ENCODE peak calls at places on chromosomes 13 and 19, in six cellular contexts. O, I, Y, S, W and C are unnamed samples.

GRCh38 chr13:41075034-41075433 is 13.7 kb downstream of the WBP4 start:
- DNase-seq in O (peak; percentile 20), W (no peak), I (no peak), S (peak; percentile 51), Y (no peak), C (no peak)

GRCh38 chr13:61728468-61728867 is 312.8 kb upstream of the PCDH20 start:
- DNase-seq in W (no peak), I (no peak), Y (no peak), S (peak; percentile 3), O (no peak), C (no peak)

GRCh38 chr19:18063463-18063862 is 23.3 kb downstream of the IL12RB1 start:
- DNase-seq in O (peak; percentile 36), W (no peak), I (no peak), Y (no peak), S (no peak), C (no peak)

GRCh38 chr13:32660227-32660626 is 74.0 kb downstream of the PDS5B start:
- DNase-seq in W (no peak), O (no peak), Y (no peak), S (no peak), I (no peak), C (peak; percentile 77)

GRCh38 chr19:18502633-18503294 is 19.1 kb downstream of the ELL start:
- DNase-seq in S (no peak), Y (no peak), W (peak; percentile 36), I (peak; percentile 73), O (no peak), C (no peak)

GRCh38 chr19:38012944-38013343 is 105.9 kb downstream of the SIPA1L3 start:
- DNase-seq in O (no peak), I (no peak), W (no peak), S (no peak), Y (no peak), C (no peak)

GRCh38 chr19:30691767-30692516 is 319.8 kb downstream of the ZNF536 start:
- DNase-seq in I (peak; percentile 49), S (no peak), W (no peak), Y (no peak), O (no peak), C (no peak)

GRCh38 chr13:51494151-51494550 is 41.3 kb upstream of the INTS6 start:
- DNase-seq in Y (no peak), W (no peak), I (no peak), O (no peak), S (no peak), C (no peak)

GRCh38 chr13:24684600-24684998 is 4.4 kb downstream of the ATP12A start:
- DNase-seq in O (no peak), Y (no peak), W (no peak), S (no peak), I (no peak), C (no peak)

GRCh38 chr19:51978882-51979281 is 7.8 kb downstream of the ZNF350 start:
- DNase-seq in S (no peak), W (no peak), I (no peak), O (no peak), Y (no peak), C (no peak)

GRCh38 chr13:66069570-66069969 is 1160.6 kb downstream of the PCDH9 start:
- DNase-seq in W (no peak), I (no peak), Y (no peak), O (peak; percentile 6), S (no peak), C (no peak)

GRCh38 chr19:58305932-58306323 is 751 bp downstream of the ERVK3-1 start:
- DNase-seq in Y (no peak), I (no peak), S (no peak), W (no peak), O (no peak), C (no peak)

GRCh38 chr13:114104626-114105350 is 27.6 kb downstream of the RASA3 start:
- DNase-seq in Y (no peak), O (no peak), S (no peak), W (no peak), I (peak; percentile 53), C (no peak)

GRCh38 chr13:91922969-91923592 is 524.7 kb downstream of the GPC5 start:
- DNase-seq in I (no peak), Y (no peak), S (no peak), W (no peak), O (no peak), C (no peak)

GRCh38 chr19:10238172-10238783 is 7.1 kb upstream of the S1PR2 start:
- DNase-seq in O (no peak), I (peak; percentile 53), Y (no peak), W (no peak), S (no peak), C (peak; percentile 31)

GRCh38 chr19:15469513-15470297 is 5.4 kb upstream of the RASAL3 start:
- DNase-seq in I (peak; percentile 86), W (no peak), O (no peak), Y (no peak), S (no peak), C (no peak)

GRCh38 chr19:40810160-40810559 is 11.2 kb downstream of the EGLN2 start:
- DNase-seq in O (peak; percentile 13), I (no peak), W (no peak), S (no peak), Y (no peak), C (no peak)

GRCh38 chr13:113598081-113598410 is 13.5 kb downstream of the TFDP1 start:
- DNase-seq in Y (no peak), S (no peak), I (no peak), O (no peak), W (no peak), C (no peak)

GRCh38 chr13:112062619-112063308 is 4.2 kb upstream of the SOX1 start:
- DNase-seq in Y (no peak), I (peak; percentile 82), O (peak; percentile 17), W (no peak), S (no peak), C (no peak)

GRCh38 chr13:113650275-113650674 is 7.7 kb downstream of the ATP4B start:
- DNase-seq in O (no peak), S (no peak), I (peak; percentile 80), W (no peak), Y (no peak), C (peak; percentile 25)

GRCh38 chr13:111789011-111789410 is 277.9 kb upstream of the SOX1 start:
- DNase-seq in Y (no peak), O (no peak), W (no peak), S (no peak), I (peak; percentile 8), C (no peak)

GRCh38 chr19:54883228-54883627 is 9.2 kb downstream of the FCAR start:
- DNase-seq in S (no peak), Y (no peak), I (no peak), O (no peak), W (no peak), C (no peak)

GRCh38 chr13:114199961-114200672 is 21.1 kb downstream of the CFAP97D2 start:
- DNase-seq in O (no peak), Y (no peak), S (no peak), I (peak; percentile 73), W (no peak), C (no peak)

GRCh38 chr13:100124265-100124664 is 35.4 kb downstream of the PCCA start:
- DNase-seq in O (no peak), Y (no peak), W (no peak), I (no peak), S (no peak), C (no peak)

GRCh38 chr13:110371550-110372465 is 64.7 kb downstream of the COL4A2 start:
- DNase-seq in Y (no peak), S (peak; percentile 81), W (no peak), O (no peak), I (peak; percentile 58), C (no peak)

GRCh38 chr19:19538767-19539166 is 702 bp downstream of the CILP2 start:
- DNase-seq in W (no peak), O (no peak), S (no peak), I (no peak), Y (no peak), C (no peak)

GRCh38 chr19:1267441-1268391 is 1.4 kb upstream of the CIRBP start:
- DNase-seq in Y (no peak), O (no peak), S (no peak), I (peak; percentile 85), W (no peak), C (no peak)

GRCh38 chr13:32267836-32268439 is 47.2 kb downstream of the ZAR1L start:
- DNase-seq in W (no peak), S (peak; percentile 47), O (peak; percentile 8), Y (peak; percentile 51), I (no peak), C (peak; percentile 57)

GRCh38 chr19:33297401-33298145 is 4.8 kb downstream of the CEBPA start:
- DNase-seq in W (no peak), O (no peak), S (no peak), I (no peak), Y (no peak), C (no peak)

GRCh38 chr19:44753619-44753931 is 5.1 kb downstream of the BCL3 start:
- DNase-seq in O (no peak), S (no peak), Y (no peak), W (no peak), I (no peak), C (no peak)
- H3K4me1 ChIP-seq in O (peaks cover 22% of the 10 kb centered on the region), S (peaks cover 46% of the 10 kb centered on the region), Y (peaks cover 34% of the 10 kb centered on the region), W (peaks cover 37% of the 10 kb centered on the region), I (peaks cover 79% of the 10 kb centered on the region), C (peaks cover 85% of the 10 kb centered on the region)

GRCh38 chr13:48231948-48232347 is 1.1 kb upstream of the ITM2B start:
- DNase-seq in S (no peak), Y (no peak), O (no peak), I (no peak), W (no peak), C (no peak)
- TF ChIP-seq POLR2AphosphoS5 in S (no peak), Y (no peak), O (no peak), I (no peak), W (no peak), C (no peak)

DNA sequence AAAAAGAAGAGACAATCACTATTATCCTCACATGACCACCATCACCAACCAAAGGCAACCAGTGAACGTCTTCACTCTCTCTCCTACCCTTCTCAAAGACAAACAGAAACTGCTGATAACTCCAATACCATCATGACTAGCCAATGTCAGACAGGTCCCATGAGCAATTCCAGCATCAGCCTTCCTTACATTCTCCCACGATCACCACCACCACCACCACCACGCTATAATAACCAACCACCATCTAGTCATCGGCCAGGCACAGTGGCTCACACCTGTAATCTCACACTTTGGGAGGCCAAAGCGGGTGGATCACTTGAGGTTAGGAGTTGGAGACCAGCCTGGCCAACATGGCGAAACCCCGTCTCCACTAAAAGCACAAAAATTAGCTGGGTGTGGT is 3.9 kb downstream of the MYO1F start:
- DNase-seq in W (no peak), S (no peak), I (no peak), O (no peak), Y (no peak), C (no peak)
- H3K4me1 ChIP-seq in W (no peaks in the 10 kb centered on the region), S (no peaks in the 10 kb centered on the region), I (peaks cover 73% of the 10 kb centered on the region), O (peaks cover 35% of the 10 kb centered on the region), Y (peaks cover 18% of the 10 kb centered on the region), C (peaks cover 46% of the 10 kb centered on the region)

DNA sequence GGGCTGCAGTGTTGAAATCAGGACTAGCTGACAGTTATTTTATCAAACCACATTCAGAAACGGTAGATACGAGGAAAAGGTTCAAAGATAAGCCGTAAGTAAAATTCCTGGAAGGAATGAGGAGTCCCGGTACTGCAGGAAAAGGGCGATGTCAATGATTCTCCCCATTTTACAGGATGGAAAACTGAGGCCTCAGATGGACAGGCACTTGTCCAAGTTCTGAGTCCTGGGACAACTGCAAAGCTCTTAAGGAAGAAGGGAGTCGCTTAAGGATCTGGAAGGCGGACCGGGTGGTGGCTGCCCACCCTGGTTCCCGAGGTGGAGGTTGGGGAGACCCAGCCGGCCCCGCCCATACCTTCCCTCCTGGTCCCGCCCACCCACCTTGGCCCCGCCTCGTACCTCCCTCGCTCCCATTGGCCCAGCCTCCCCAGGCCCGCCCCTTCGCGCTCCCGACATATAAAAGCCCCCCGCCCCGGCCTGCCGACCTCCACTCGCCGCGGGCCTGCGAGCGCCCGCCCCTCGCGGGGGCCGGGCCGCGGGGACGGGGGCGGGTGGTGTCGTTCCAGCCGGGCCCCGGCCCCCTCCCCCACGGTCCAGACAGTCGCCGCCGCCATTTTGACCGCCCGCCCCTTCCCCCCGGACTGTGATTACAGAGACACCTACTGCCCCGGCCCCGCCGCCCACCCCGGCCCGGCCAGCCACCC is 587 bp downstream of the RFX1 start:
- DNase-seq in S (peak; percentile 87), I (peak; percentile 97), W (peak; percentile 93), O (peak; percentile 93), Y (peak; percentile 65), C (peak; percentile 94)
- TF ChIP-seq POLR2AphosphoS5 in S (peak; percentile 82), I (peak; percentile 19), W (peak; percentile 97), O (peak; percentile 66), Y (peak; percentile 75), C (no peak)